ENCODE peak calls at places on chromosomes 11 and 22, in seven cellular contexts. X is HTR-8/SVneo; R is stimulated activated CD4-positive, alpha-beta T cell treated with anti-CD3 and anti-CD28 coated beads, Interleukin-1b, Interleukin-23, amount 100 ng/mL, for 48 hours; P is GM20000; Q is KBM-7; Y is H9; B is iPS-NIHi11. S is an unnamed sample.

GRCh38 chr11:70519117-70519516 is 120.8 kb downstream of the CTTN start:
- DNase-seq in X (no peak), Y (no peak), P (no peak), B (no peak), Q (no peak), R (no peak), S (no peak)

GRCh38 chr22:30235687-30236170 is 10.8 kb downstream of the LIF start:
- DNase-seq in B (peak), Q (no peak), R (no peak), Y (no peak), X (peak), P (no peak), S (no peak)

GRCh38 chr11:20522536-20522935 is 76.9 kb upstream of the SLC6A5 start:
- DNase-seq in Q (no peak), P (no peak), B (peak), R (no peak), X (no peak), Y (no peak), S (no peak)

GRCh38 chr11:126488591-126489370 is 133.3 kb downstream of the ST3GAL4 start:
- DNase-seq in Q (no peak), Y (no peak), B (no peak), P (no peak), R (no peak), X (no peak), S (no peak)

GRCh38 chr22:19231986-19232385 is 53.5 kb upstream of the SLC25A1 start:
- DNase-seq in R (no peak), Q (no peak), X (no peak), B (no peak), Y (no peak), P (no peak), S (no peak)

GRCh38 chr11:36540998-36541397 is 26.8 kb upstream of the RAG1 start:
- DNase-seq in R (peak), Q (peak), P (peak), Y (peak), X (peak), B (peak), S (peak)

GRCh38 chr11:13140028-13140870 is 131.1 kb downstream of the RASSF10 start:
- DNase-seq in X (no peak), Q (peak), Y (no peak), R (no peak), P (peak), B (no peak), S (no peak)

GRCh38 chr11:35796542-35796941 is 134.0 kb downstream of the TRIM44 start:
- DNase-seq in P (no peak), X (peak), Q (no peak), B (no peak), Y (no peak), R (no peak), S (no peak)

GRCh38 chr22:50628543-50629134 is 687 bp upstream of the ARSA start:
- DNase-seq in P (no peak), X (no peak), Q (no peak), Y (no peak), R (no peak), B (no peak), S (no peak)

GRCh38 chr11:88345408-88345807 is 7.9 kb upstream of the CTSC start:
- DNase-seq in B (no peak), P (no peak), X (no peak), Q (no peak), R (no peak), Y (no peak), S (no peak)

GRCh38 chr11:113189909-113190667 is 124.3 kb upstream of the TTC12 start:
- DNase-seq in R (no peak), B (no peak), X (peak), P (no peak), Q (no peak), Y (no peak), S (no peak)

GRCh38 chr11:63532799-63533475 is 3.7 kb upstream of the PLAAT4 start:
- DNase-seq in R (no peak), B (no peak), Q (no peak), X (no peak), P (no peak), Y (peak), S (no peak)

GRCh38 chr11:88015170-88015569 is 160.1 kb downstream of the RAB38 start:
- DNase-seq in X (no peak), P (no peak), Y (no peak), Q (no peak), R (no peak), B (no peak), S (no peak)

GRCh38 chr22:47654922-47655451 is 892.5 kb downstream of the TBC1D22A start:
- DNase-seq in P (no peak), B (no peak), R (no peak), X (no peak), Q (no peak), Y (no peak), S (no peak)

GRCh38 chr11:86548278-86548917 is 124.0 kb downstream of the ME3 start:
- DNase-seq in P (no peak), B (no peak), R (no peak), Q (no peak), Y (no peak), X (no peak), S (no peak)

GRCh38 chr11:61760946-61761345 is 8.5 kb downstream of the MYRF start:
- DNase-seq in Q (no peak), R (no peak), X (no peak), Y (no peak), P (no peak), B (no peak), S (no peak)

GRCh38 chr11:3721002-3721401 is 49.8 kb upstream of the CHRNA10 start:
- DNase-seq in Q (no peak), R (no peak), P (no peak), X (no peak), Y (no peak), B (no peak), S (no peak)

S was measured in GM06990.